ENCODE peak calls at places on chromosomes 1 and 21, in seven cellular contexts. X is mesendoderm, B is mesenchymal stem cell, D is neuronal stem cell, H is IMR-90, J is H1, T is trophoblast cell. Q is an unnamed sample.

GRCh38 chr1:166507347-166507746 is 331.9 kb upstream of the POGK start:
- DNase-seq in X (no peak), B (no peak), D (no peak), H (no peak), J (no peak), T (no peak), Q (no peak)

GRCh38 chr21:41677671-41678015 is 89.2 kb downstream of the RIPK4 start:
- DNase-seq in X (no peak), B (no peak), D (no peak), H (no peak), J (no peak), T (no peak), Q (no peak)

GRCh38 chr21:16608209-16608830 is 878.5 kb downstream of the USP25 start:
- DNase-seq in X (peak), B (no peak), D (no peak), H (no peak), J (no peak), T (no peak), Q (no peak)

GRCh38 chr1:162319510-162320160 is 57.0 kb downstream of the SPATA46 start:
- DNase-seq in X (no peak), B (no peak), D (no peak), H (peak), J (no peak), T (no peak), Q (no peak)

GRCh38 chr21:30189763-30190162 is 23.2 kb upstream of the CLDN17 start:
- DNase-seq in X (no peak), B (no peak), D (no peak), H (no peak), J (no peak), T (no peak), Q (no peak)

GRCh38 chr1:77636864-77637263 is 45.6 kb downstream of the ZZZ3 start:
- DNase-seq in X (peak), B (no peak), D (no peak), H (no peak), J (no peak), T (no peak), Q (peak)

GRCh38 chr1:248373761-248374160 is 1.8 kb upstream of the OR2T6 start:
- DNase-seq in X (no peak), B (no peak), D (no peak), H (no peak), J (no peak), T (no peak), Q (no peak)

GRCh38 chr1:15734901-15735300 is 1.2 kb upstream of the SLC25A34 start:
- DNase-seq in X (no peak), B (no peak), D (no peak), H (no peak), J (no peak), T (peak), Q (no peak)

GRCh38 chr1:2555634-2556276 is 416 bp upstream of the TNFRSF14 start:
- DNase-seq in X (no peak), B (no peak), D (no peak), H (no peak), J (no peak), T (peak), Q (no peak)

GRCh38 chr1:221915764-221916163 is 173.9 kb upstream of the DUSP10 start:
- DNase-seq in X (no peak), B (no peak), D (no peak), H (no peak), J (no peak), T (no peak), Q (no peak)

GRCh38 chr1:118142546-118142945 is 42.5 kb downstream of the SPAG17 start:
- DNase-seq in X (no peak), B (no peak), D (no peak), H (no peak), J (no peak), T (no peak), Q (no peak)
- H3K4ac ChIP-seq in X (no peak), B (no peak), D (no peak), H (no peak), J (no peak), T (no peak), Q (no peak)

GRCh38 chr1:9593492-9594465 is 5.1 kb downstream of the TMEM201 start:
- DNase-seq in X (peak), B (peak), D (peak), H (peak), J (peak), T (peak), Q (peak)
- H3K9ac ChIP-seq in X (no peak), B (no peak), D (peak), H (no peak), J (no peak), T (no peak), Q (no peak)

GRCh38 chr21:42819861-42820512 is 59.4 kb downstream of the WDR4 start:
- DNase-seq in X (no peak), B (no peak), D (no peak), H (no peak), J (peak), T (no peak), Q (no peak)
- H3K4ac ChIP-seq in X (no peak), B (no peak), D (no peak), H (no peak), J (no peak), T (no peak), Q (no peak)

DNA sequence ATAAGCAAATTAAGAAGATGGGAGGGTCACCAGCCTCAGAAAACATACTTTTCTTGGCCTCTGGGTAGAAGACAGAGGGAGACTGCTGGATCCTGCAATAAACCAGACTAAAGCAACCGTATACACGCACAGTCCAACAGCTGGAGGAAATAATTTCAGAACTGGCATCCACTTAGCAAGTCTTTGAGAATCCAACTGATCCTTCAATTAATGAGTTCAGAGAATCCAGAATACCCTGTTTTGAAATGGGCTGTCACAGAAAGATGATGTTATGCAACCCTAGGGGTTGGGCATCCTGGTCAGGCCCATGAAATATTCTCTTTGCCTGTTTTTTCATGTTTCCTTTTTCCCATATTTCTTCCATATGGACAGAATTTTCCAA is 134.0 kb upstream of the MAGI3 start:
- DNase-seq in X (no peak), B (no peak), D (no peak), H (no peak), J (no peak), T (peak), Q (no peak)
- H3K9ac ChIP-seq in X (no peak), B (no peak), D (no peak), H (no peak), J (no peak), T (no peak), Q (no peak)

DNA sequence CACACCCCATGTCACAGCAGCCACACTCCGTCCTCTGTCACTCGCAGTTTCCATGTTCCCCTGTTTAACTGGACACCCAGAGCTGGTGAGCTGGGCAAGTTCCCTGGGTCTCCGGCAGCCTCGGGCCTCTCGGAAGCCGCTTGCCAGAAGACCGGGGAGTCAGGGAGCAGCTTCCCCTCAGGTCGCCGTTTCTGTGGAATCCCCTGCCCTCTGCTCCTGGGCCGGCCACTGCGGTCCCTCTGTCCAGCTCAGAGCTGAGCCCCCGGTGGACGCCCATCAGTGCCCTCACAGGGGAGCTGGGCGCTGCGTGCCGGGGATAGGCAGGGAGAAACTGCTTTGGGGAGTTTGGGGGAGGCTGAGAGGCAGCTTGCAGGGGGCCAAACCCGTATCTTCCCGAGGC is 37.7 kb downstream of the KCNAB2 start:
- DNase-seq in X (no peak), B (no peak), D (no peak), H (no peak), J (no peak), T (no peak), Q (no peak)
- H3K4ac ChIP-seq in X (no peak), B (no peak), D (no peak), H (no peak), J (no peak), T (no peak), Q (no peak)

DNA sequence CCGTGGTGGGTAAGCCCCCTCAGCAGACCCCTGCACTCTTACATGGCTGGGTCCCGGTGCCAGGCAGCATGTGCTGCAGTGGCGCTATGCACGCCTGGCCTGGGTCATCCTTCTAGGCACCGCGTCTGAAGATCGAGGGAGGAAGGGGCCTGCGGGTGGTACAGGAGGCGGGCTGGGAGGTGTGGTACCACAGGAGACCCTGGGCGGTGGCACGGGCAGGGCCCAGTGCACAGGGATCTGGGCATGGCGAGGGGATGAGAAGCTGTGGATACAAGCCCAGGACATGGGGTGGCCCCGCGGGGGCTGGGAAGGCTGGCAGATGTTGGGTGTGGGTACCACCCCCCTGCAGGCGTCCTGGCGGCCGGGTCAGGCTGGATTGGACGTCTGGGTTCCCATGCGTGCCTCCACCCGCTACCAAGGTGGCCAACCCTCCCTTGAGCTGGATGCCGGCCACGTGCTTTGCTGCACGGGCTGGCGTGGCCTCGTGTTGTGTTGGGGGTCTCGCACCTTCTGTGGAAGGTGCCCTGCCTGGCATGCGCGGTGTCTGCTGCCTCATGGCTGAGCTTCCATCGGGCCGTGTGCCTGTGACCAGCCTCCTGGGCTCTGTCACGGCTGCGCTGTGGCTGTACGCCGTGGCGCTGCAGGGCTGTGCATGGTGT is 19.7 kb downstream of the CFAP410 start:
- DNase-seq in X (no peak), B (no peak), D (no peak), H (no peak), J (no peak), T (no peak), Q (no peak)
- H3K9ac ChIP-seq in X (no peak), B (no peak), D (peak), H (no peak), J (no peak), T (no peak), Q (no peak)